ENCODE peak calls at places on chromosomes 13 and 19, in nine cellular contexts. One of them, this sample, is unnamed.

GRCh38 chr13:22926176-22927007 is 254.4 kb upstream of the SGCG start:
- DNase-seq in natural killer cell: no peak
- DNase-seq in Calu3: no peak
- DNase-seq in HCT116: no peak
- DNase-seq in A549: no peak
- DNase-seq in fibroblast of the aortic adventitia: peak; percentile 22
- DNase-seq in AG04450: no peak
- DNase-seq in HepG2: no peak
- DNase-seq in AG09319: peak; percentile 5
- DNase-seq in this sample: peak; percentile 48

GRCh38 chr19:17784201-17785008 is 10.5 kb upstream of the B3GNT3 start:
- DNase-seq in natural killer cell: peak; percentile 66
- DNase-seq in Calu3: peak; percentile 67
- DNase-seq in HCT116: no peak
- DNase-seq in A549: peak; percentile 76
- DNase-seq in fibroblast of the aortic adventitia: peak; percentile 72
- DNase-seq in AG04450: no peak
- DNase-seq in HepG2: peak; percentile 49
- DNase-seq in AG09319: no peak
- DNase-seq in this sample: peak; percentile 46

GRCh38 chr19:33376423-33376822 is 2.9 kb downstream of the CEBPG start:
- DNase-seq in natural killer cell: no peak
- DNase-seq in Calu3: peak; percentile 67
- DNase-seq in HCT116: peak; percentile 46
- DNase-seq in A549: peak; percentile 86
- DNase-seq in fibroblast of the aortic adventitia: peak; percentile 91
- DNase-seq in AG04450: no peak
- DNase-seq in HepG2: peak; percentile 45
- DNase-seq in AG09319: peak; percentile 61
- DNase-seq in this sample: no peak

GRCh38 chr13:70623260-70623659 is 515.0 kb upstream of the KLHL1 start:
- DNase-seq in natural killer cell: no peak
- DNase-seq in Calu3: no peak
- DNase-seq in HCT116: no peak
- DNase-seq in A549: no peak
- DNase-seq in fibroblast of the aortic adventitia: no peak
- DNase-seq in AG04450: no peak
- DNase-seq in HepG2: no peak
- DNase-seq in AG09319: no peak
- DNase-seq in this sample: no peak

GRCh38 chr13:37475966-37476365 is 122.6 kb downstream of the POSTN start:
- DNase-seq in natural killer cell: no peak
- DNase-seq in Calu3: no peak
- DNase-seq in HCT116: no peak
- DNase-seq in A549: no peak
- DNase-seq in fibroblast of the aortic adventitia: peak; percentile 34
- DNase-seq in AG04450: no peak
- DNase-seq in HepG2: no peak
- DNase-seq in AG09319: no peak
- DNase-seq in this sample: no peak

GRCh38 chr19:29364224-29364726 is 151.3 kb upstream of the UQCRFS1 start:
- DNase-seq in natural killer cell: no peak
- DNase-seq in Calu3: no peak
- DNase-seq in HCT116: no peak
- DNase-seq in A549: no peak
- DNase-seq in fibroblast of the aortic adventitia: no peak
- DNase-seq in AG04450: no peak
- DNase-seq in HepG2: no peak
- DNase-seq in AG09319: no peak
- DNase-seq in this sample: no peak

GRCh38 chr13:111969551-111970135 is 97.3 kb upstream of the SOX1 start:
- DNase-seq in natural killer cell: no peak
- DNase-seq in Calu3: no peak
- DNase-seq in HCT116: no peak
- DNase-seq in A549: no peak
- DNase-seq in fibroblast of the aortic adventitia: no peak
- DNase-seq in AG04450: no peak
- DNase-seq in HepG2: no peak
- DNase-seq in AG09319: no peak
- DNase-seq in this sample: no peak

GRCh38 chr13:44516771-44517170 is 59.4 kb downstream of the TSC22D1 start:
- DNase-seq in natural killer cell: no peak
- DNase-seq in Calu3: no peak
- DNase-seq in HCT116: peak; percentile 13
- DNase-seq in A549: no peak
- DNase-seq in fibroblast of the aortic adventitia: no peak
- DNase-seq in AG04450: no peak
- DNase-seq in HepG2: no peak
- DNase-seq in AG09319: no peak
- DNase-seq in this sample: no peak

GRCh38 chr13:43339145-43339820 is 315.9 kb downstream of the DNAJC15 start:
- DNase-seq in natural killer cell: no peak
- DNase-seq in Calu3: no peak
- DNase-seq in HCT116: no peak
- DNase-seq in A549: no peak
- DNase-seq in fibroblast of the aortic adventitia: no peak
- DNase-seq in AG04450: no peak
- DNase-seq in HepG2: no peak
- DNase-seq in AG09319: no peak
- DNase-seq in this sample: no peak

GRCh38 chr19:3862826-3863500 is 5.9 kb downstream of the ZFR2 start:
- DNase-seq in natural killer cell: no peak
- DNase-seq in Calu3: no peak
- DNase-seq in HCT116: no peak
- DNase-seq in A549: no peak
- DNase-seq in fibroblast of the aortic adventitia: no peak
- DNase-seq in AG04450: no peak
- DNase-seq in HepG2: no peak
- DNase-seq in AG09319: no peak
- DNase-seq in this sample: no peak

GRCh38 chr19:35994868-35995654 is at the start of gene SDHAF1:
- DNase-seq in natural killer cell: peak; percentile 88
- DNase-seq in Calu3: peak; percentile 97
- DNase-seq in HCT116: peak; percentile 85
- DNase-seq in A549: peak; percentile 98
- DNase-seq in fibroblast of the aortic adventitia: peak; percentile 89
- DNase-seq in AG04450: peak; percentile 61
- DNase-seq in HepG2: peak; percentile 90
- DNase-seq in AG09319: peak; percentile 74
- DNase-seq in this sample: peak; percentile 72
- TF ChIP-seq CTCF in natural killer cell: no peak
- TF ChIP-seq CTCF in Calu3: no peak
- TF ChIP-seq CTCF in HCT116: no peak
- TF ChIP-seq CTCF in A549: peak; percentile 8
- TF ChIP-seq CTCF in fibroblast of the aortic adventitia: no peak
- TF ChIP-seq CTCF in AG04450: no peak
- TF ChIP-seq CTCF in HepG2: peak; percentile 31
- TF ChIP-seq CTCF in AG09319: no peak
- TF ChIP-seq CTCF in this sample: no peak

GRCh38 chr19:2171349-2172145 is 7.8 kb downstream of the DOT1L start:
- DNase-seq in natural killer cell: peak; percentile 49
- DNase-seq in Calu3: peak; percentile 43
- DNase-seq in HCT116: no peak
- DNase-seq in A549: no peak
- DNase-seq in fibroblast of the aortic adventitia: peak; percentile 23
- DNase-seq in AG04450: no peak
- DNase-seq in HepG2: peak; percentile 76
- DNase-seq in AG09319: no peak
- DNase-seq in this sample: no peak

GRCh38 chr19:2176336-2176994 is 12.7 kb downstream of the DOT1L start:
- DNase-seq in natural killer cell: no peak
- DNase-seq in Calu3: no peak
- DNase-seq in HCT116: no peak
- DNase-seq in A549: no peak
- DNase-seq in fibroblast of the aortic adventitia: no peak
- DNase-seq in AG04450: no peak
- DNase-seq in HepG2: no peak
- DNase-seq in AG09319: no peak
- DNase-seq in this sample: no peak

GRCh38 chr19:2173388-2173787 is 9.7 kb downstream of the DOT1L start:
- DNase-seq in natural killer cell: no peak
- DNase-seq in Calu3: no peak
- DNase-seq in HCT116: no peak
- DNase-seq in A549: no peak
- DNase-seq in fibroblast of the aortic adventitia: no peak
- DNase-seq in AG04450: no peak
- DNase-seq in HepG2: no peak
- DNase-seq in AG09319: no peak
- DNase-seq in this sample: no peak

GRCh38 chr19:2175742-2176141 is 12.0 kb downstream of the DOT1L start:
- DNase-seq in natural killer cell: no peak
- DNase-seq in Calu3: no peak
- DNase-seq in HCT116: no peak
- DNase-seq in A549: no peak
- DNase-seq in fibroblast of the aortic adventitia: no peak
- DNase-seq in AG04450: no peak
- DNase-seq in HepG2: no peak
- DNase-seq in AG09319: no peak
- DNase-seq in this sample: no peak

GRCh38 chr19:2173841-2174577 is 10.3 kb downstream of the DOT1L start:
- DNase-seq in natural killer cell: no peak
- DNase-seq in Calu3: no peak
- DNase-seq in HCT116: no peak
- DNase-seq in A549: no peak
- DNase-seq in fibroblast of the aortic adventitia: no peak
- DNase-seq in AG04450: no peak
- DNase-seq in HepG2: peak; percentile 52
- DNase-seq in AG09319: no peak
- DNase-seq in this sample: no peak
- TF ChIP-seq CTCF in natural killer cell: no peak
- TF ChIP-seq CTCF in Calu3: no peak
- TF ChIP-seq CTCF in HCT116: no peak
- TF ChIP-seq CTCF in A549: no peak
- TF ChIP-seq CTCF in fibroblast of the aortic adventitia: no peak
- TF ChIP-seq CTCF in AG04450: no peak
- TF ChIP-seq CTCF in HepG2: no peak
- TF ChIP-seq CTCF in AG09319: no peak
- TF ChIP-seq CTCF in this sample: no peak

DNA sequence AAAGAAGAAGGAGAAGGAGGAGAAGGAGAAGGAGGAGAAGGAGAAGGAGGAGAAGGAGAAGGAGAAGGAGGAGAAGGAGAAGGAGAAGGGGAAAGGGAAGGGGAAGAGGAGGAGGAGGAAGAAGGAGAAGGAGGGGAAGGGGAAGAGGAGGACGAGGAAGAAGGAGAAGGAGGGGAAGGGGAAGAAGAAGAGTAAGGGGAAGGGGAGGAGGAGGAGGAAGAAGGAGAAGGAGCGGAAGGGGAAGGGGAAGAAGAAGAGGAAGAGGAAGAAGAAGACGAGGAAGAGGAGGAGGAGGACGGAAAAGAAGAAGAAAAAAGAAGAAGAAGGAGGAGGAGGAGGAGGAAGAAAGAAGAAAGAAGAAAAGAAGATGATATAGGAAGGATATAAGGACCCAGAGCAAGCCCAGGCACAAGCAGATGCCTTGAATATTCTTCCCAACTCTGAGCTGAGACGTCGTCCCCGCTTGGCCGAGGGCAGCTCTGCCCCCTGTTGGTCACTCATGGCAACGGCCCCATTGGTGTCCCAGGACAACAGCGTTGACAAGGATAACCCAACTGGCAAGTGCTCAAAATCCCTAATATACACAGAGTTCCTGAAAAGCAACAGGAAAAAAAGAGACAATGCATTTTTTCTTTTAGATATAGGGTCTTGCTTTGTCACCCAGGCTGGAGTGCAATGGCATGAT is 30.6 kb upstream of the IGSF23 start:
- DNase-seq in natural killer cell: no peak
- DNase-seq in Calu3: peak; percentile 63
- DNase-seq in HCT116: peak; percentile 36
- DNase-seq in A549: peak; percentile 65
- DNase-seq in fibroblast of the aortic adventitia: peak; percentile 32
- DNase-seq in AG04450: no peak
- DNase-seq in HepG2: no peak
- DNase-seq in AG09319: no peak
- DNase-seq in this sample: no peak
- TF ChIP-seq CTCF in natural killer cell: peak; percentile 31
- TF ChIP-seq CTCF in Calu3: peak; percentile 57
- TF ChIP-seq CTCF in HCT116: peak; percentile 40
- TF ChIP-seq CTCF in A549: peak; percentile 50
- TF ChIP-seq CTCF in fibroblast of the aortic adventitia: peak; percentile 70
- TF ChIP-seq CTCF in AG04450: peak; percentile 54
- TF ChIP-seq CTCF in HepG2: peak; percentile 77
- TF ChIP-seq CTCF in AG09319: peak; percentile 46
- TF ChIP-seq CTCF in this sample: peak; percentile 43

GRCh38 chr13:51444922-51445321 is 7.9 kb downstream of the INTS6 start:
- DNase-seq in natural killer cell: no peak
- DNase-seq in Calu3: no peak
- DNase-seq in HCT116: peak; percentile 15
- DNase-seq in A549: peak; percentile 46
- DNase-seq in fibroblast of the aortic adventitia: peak; percentile 76
- DNase-seq in AG04450: no peak
- DNase-seq in HepG2: no peak
- DNase-seq in AG09319: no peak
- DNase-seq in this sample: no peak
- TF ChIP-seq CTCF in natural killer cell: no peak
- TF ChIP-seq CTCF in Calu3: no peak
- TF ChIP-seq CTCF in HCT116: peak; percentile 42
- TF ChIP-seq CTCF in A549: peak; percentile 40
- TF ChIP-seq CTCF in fibroblast of the aortic adventitia: peak; percentile 46
- TF ChIP-seq CTCF in AG04450: peak; percentile 53
- TF ChIP-seq CTCF in HepG2: peak; percentile 38
- TF ChIP-seq CTCF in AG09319: peak; percentile 42
- TF ChIP-seq CTCF in this sample: no peak

GRCh38 chr19:12825259-12826131 is 8.9 kb downstream of the RTBDN start:
- DNase-seq in natural killer cell: no peak
- DNase-seq in Calu3: peak; percentile 50
- DNase-seq in HCT116: no peak
- DNase-seq in A549: peak; percentile 57
- DNase-seq in fibroblast of the aortic adventitia: no peak
- DNase-seq in AG04450: no peak
- DNase-seq in HepG2: no peak
- DNase-seq in AG09319: no peak
- DNase-seq in this sample: no peak
- TF ChIP-seq CTCF in natural killer cell: peak; percentile 32
- TF ChIP-seq CTCF in Calu3: no peak
- TF ChIP-seq CTCF in HCT116: peak; percentile 44
- TF ChIP-seq CTCF in A549: peak; percentile 38
- TF ChIP-seq CTCF in fibroblast of the aortic adventitia: peak; percentile 26
- TF ChIP-seq CTCF in AG04450: peak; percentile 33
- TF ChIP-seq CTCF in HepG2: peak; percentile 83
- TF ChIP-seq CTCF in AG09319: peak; percentile 31
- TF ChIP-seq CTCF in this sample: peak; percentile 45

GRCh38 chr19:1668339-1669123 is 16.1 kb upstream of the TCF3 start:
- DNase-seq in natural killer cell: no peak
- DNase-seq in Calu3: peak; percentile 26
- DNase-seq in HCT116: no peak
- DNase-seq in A549: no peak
- DNase-seq in fibroblast of the aortic adventitia: peak; percentile 21
- DNase-seq in AG04450: no peak
- DNase-seq in HepG2: no peak
- DNase-seq in AG09319: no peak
- DNase-seq in this sample: no peak
- TF ChIP-seq CTCF in natural killer cell: no peak
- TF ChIP-seq CTCF in Calu3: no peak
- TF ChIP-seq CTCF in HCT116: no peak
- TF ChIP-seq CTCF in A549: no peak
- TF ChIP-seq CTCF in fibroblast of the aortic adventitia: no peak
- TF ChIP-seq CTCF in AG04450: no peak
- TF ChIP-seq CTCF in HepG2: no peak
- TF ChIP-seq CTCF in AG09319: no peak
- TF ChIP-seq CTCF in this sample: no peak

GRCh38 chr13:109196896-109197295 is 567.5 kb downstream of the MYO16 start:
- DNase-seq in natural killer cell: no peak
- DNase-seq in Calu3: no peak
- DNase-seq in HCT116: peak; percentile 38
- DNase-seq in A549: no peak
- DNase-seq in fibroblast of the aortic adventitia: no peak
- DNase-seq in AG04450: no peak
- DNase-seq in HepG2: peak; percentile 3
- DNase-seq in AG09319: no peak
- DNase-seq in this sample: no peak
- TF ChIP-seq CTCF in natural killer cell: no peak
- TF ChIP-seq CTCF in Calu3: no peak
- TF ChIP-seq CTCF in HCT116: no peak
- TF ChIP-seq CTCF in A549: no peak
- TF ChIP-seq CTCF in fibroblast of the aortic adventitia: no peak
- TF ChIP-seq CTCF in AG04450: no peak
- TF ChIP-seq CTCF in HepG2: no peak
- TF ChIP-seq CTCF in AG09319: no peak
- TF ChIP-seq CTCF in this sample: peak; percentile 42

This sample was measured in mesothelial cell of epicardium.